ENCODE peak calls at places on chromosomes 5 and 9, in seven cellular contexts. One of them, this sample, is unnamed.

GRCh38 chr5:8363133-8363532 is 494.2 kb downstream of the MTRR start:
- DNase-seq in stimulated activated CD4-positive, alpha-beta T cell treated with anti-CD3 and anti-CD28 coated beads, Interleukin-12 subunit alpha, Interleukin-12 subunit beta, amount 100 ng/mL, for 48 hours: no peak
- DNase-seq in T47D: peak
- DNase-seq in epithelial cell of esophagus: peak
- DNase-seq in astrocyte of the spinal cord: no peak
- DNase-seq in germinal center: no peak
- DNase-seq in T-helper 2 cell: no peak
- DNase-seq in this sample: no peak

GRCh38 chr5:10789021-10789420 is 28.0 kb upstream of the DAP start:
- DNase-seq in astrocyte of the spinal cord: peak
- DNase-seq in T-helper 2 cell: no peak
- DNase-seq in T47D: no peak
- DNase-seq in germinal center: no peak
- DNase-seq in epithelial cell of esophagus: no peak
- DNase-seq in stimulated activated CD4-positive, alpha-beta T cell treated with anti-CD3 and anti-CD28 coated beads, Interleukin-12 subunit alpha, Interleukin-12 subunit beta, amount 100 ng/mL, for 48 hours: no peak
- DNase-seq in this sample: no peak

GRCh38 chr5:7015586-7016256 is 302.5 kb downstream of the TENT4A start:
- DNase-seq in T-helper 2 cell: no peak
- DNase-seq in stimulated activated CD4-positive, alpha-beta T cell treated with anti-CD3 and anti-CD28 coated beads, Interleukin-12 subunit alpha, Interleukin-12 subunit beta, amount 100 ng/mL, for 48 hours: no peak
- DNase-seq in T47D: peak
- DNase-seq in epithelial cell of esophagus: peak
- DNase-seq in astrocyte of the spinal cord: no peak
- DNase-seq in germinal center: no peak
- DNase-seq in this sample: peak

GRCh38 chr5:116650544-116650943 is 75.9 kb upstream of the SEMA6A start:
- DNase-seq in epithelial cell of esophagus: no peak
- DNase-seq in stimulated activated CD4-positive, alpha-beta T cell treated with anti-CD3 and anti-CD28 coated beads, Interleukin-12 subunit alpha, Interleukin-12 subunit beta, amount 100 ng/mL, for 48 hours: no peak
- DNase-seq in T-helper 2 cell: no peak
- DNase-seq in T47D: no peak
- DNase-seq in astrocyte of the spinal cord: no peak
- DNase-seq in germinal center: no peak
- DNase-seq in this sample: no peak

GRCh38 chr5:101995585-101995984 is 300.5 kb downstream of the SLCO4C1 start:
- DNase-seq in stimulated activated CD4-positive, alpha-beta T cell treated with anti-CD3 and anti-CD28 coated beads, Interleukin-12 subunit alpha, Interleukin-12 subunit beta, amount 100 ng/mL, for 48 hours: no peak
- DNase-seq in T47D: peak
- DNase-seq in epithelial cell of esophagus: peak
- DNase-seq in germinal center: no peak
- DNase-seq in astrocyte of the spinal cord: no peak
- DNase-seq in T-helper 2 cell: no peak
- DNase-seq in this sample: no peak

GRCh38 chr9:16867571-16868311 is 2.7 kb downstream of the BNC2 start:
- DNase-seq in germinal center: no peak
- DNase-seq in astrocyte of the spinal cord: peak
- DNase-seq in T47D: no peak
- DNase-seq in T-helper 2 cell: no peak
- DNase-seq in epithelial cell of esophagus: peak
- DNase-seq in stimulated activated CD4-positive, alpha-beta T cell treated with anti-CD3 and anti-CD28 coated beads, Interleukin-12 subunit alpha, Interleukin-12 subunit beta, amount 100 ng/mL, for 48 hours: no peak
- DNase-seq in this sample: no peak

GRCh38 chr9:124298646-124299235 is 41.0 kb downstream of the NEK6 start:
- DNase-seq in germinal center: no peak
- DNase-seq in T-helper 2 cell: no peak
- DNase-seq in T47D: no peak
- DNase-seq in stimulated activated CD4-positive, alpha-beta T cell treated with anti-CD3 and anti-CD28 coated beads, Interleukin-12 subunit alpha, Interleukin-12 subunit beta, amount 100 ng/mL, for 48 hours: no peak
- DNase-seq in epithelial cell of esophagus: no peak
- DNase-seq in astrocyte of the spinal cord: no peak
- DNase-seq in this sample: no peak

GRCh38 chr9:68872026-68872501 is 141.8 kb downstream of the PRKACG start:
- DNase-seq in germinal center: no peak
- DNase-seq in T47D: peak
- DNase-seq in epithelial cell of esophagus: no peak
- DNase-seq in T-helper 2 cell: no peak
- DNase-seq in astrocyte of the spinal cord: no peak
- DNase-seq in stimulated activated CD4-positive, alpha-beta T cell treated with anti-CD3 and anti-CD28 coated beads, Interleukin-12 subunit alpha, Interleukin-12 subunit beta, amount 100 ng/mL, for 48 hours: no peak
- DNase-seq in this sample: no peak

GRCh38 chr9:115764649-115765048 is 388.9 kb upstream of the PAPPA start:
- DNase-seq in germinal center: no peak
- DNase-seq in T-helper 2 cell: no peak
- DNase-seq in astrocyte of the spinal cord: peak
- DNase-seq in epithelial cell of esophagus: no peak
- DNase-seq in stimulated activated CD4-positive, alpha-beta T cell treated with anti-CD3 and anti-CD28 coated beads, Interleukin-12 subunit alpha, Interleukin-12 subunit beta, amount 100 ng/mL, for 48 hours: no peak
- DNase-seq in T47D: no peak
- DNase-seq in this sample: no peak

GRCh38 chr9:71628247-71628646 is 140.1 kb downstream of the CEMIP2 start:
- DNase-seq in astrocyte of the spinal cord: no peak
- DNase-seq in stimulated activated CD4-positive, alpha-beta T cell treated with anti-CD3 and anti-CD28 coated beads, Interleukin-12 subunit alpha, Interleukin-12 subunit beta, amount 100 ng/mL, for 48 hours: no peak
- DNase-seq in epithelial cell of esophagus: no peak
- DNase-seq in T47D: peak
- DNase-seq in germinal center: no peak
- DNase-seq in T-helper 2 cell: no peak
- DNase-seq in this sample: no peak

GRCh38 chr9:89541798-89542197 is 43.9 kb upstream of the SEMA4D start:
- DNase-seq in T47D: no peak
- DNase-seq in epithelial cell of esophagus: no peak
- DNase-seq in stimulated activated CD4-positive, alpha-beta T cell treated with anti-CD3 and anti-CD28 coated beads, Interleukin-12 subunit alpha, Interleukin-12 subunit beta, amount 100 ng/mL, for 48 hours: no peak
- DNase-seq in astrocyte of the spinal cord: no peak
- DNase-seq in germinal center: peak
- DNase-seq in T-helper 2 cell: no peak
- DNase-seq in this sample: no peak

GRCh38 chr5:43019615-43020293 is 20.4 kb downstream of the ANXA2R start:
- DNase-seq in T-helper 2 cell: peak
- DNase-seq in germinal center: peak
- DNase-seq in T47D: no peak
- DNase-seq in stimulated activated CD4-positive, alpha-beta T cell treated with anti-CD3 and anti-CD28 coated beads, Interleukin-12 subunit alpha, Interleukin-12 subunit beta, amount 100 ng/mL, for 48 hours: peak
- DNase-seq in epithelial cell of esophagus: peak
- DNase-seq in astrocyte of the spinal cord: peak
- DNase-seq in this sample: peak

GRCh38 chr5:151108566-151108965 is 27.7 kb upstream of the TNIP1 start:
- DNase-seq in T-helper 2 cell: no peak
- DNase-seq in epithelial cell of esophagus: no peak
- DNase-seq in T47D: no peak
- DNase-seq in germinal center: no peak
- DNase-seq in stimulated activated CD4-positive, alpha-beta T cell treated with anti-CD3 and anti-CD28 coated beads, Interleukin-12 subunit alpha, Interleukin-12 subunit beta, amount 100 ng/mL, for 48 hours: no peak
- DNase-seq in astrocyte of the spinal cord: no peak
- DNase-seq in this sample: no peak

GRCh38 chr9:125732562-125732961 is 14.6 kb upstream of the PBX3 start:
- DNase-seq in astrocyte of the spinal cord: no peak
- DNase-seq in germinal center: no peak
- DNase-seq in epithelial cell of esophagus: peak
- DNase-seq in stimulated activated CD4-positive, alpha-beta T cell treated with anti-CD3 and anti-CD28 coated beads, Interleukin-12 subunit alpha, Interleukin-12 subunit beta, amount 100 ng/mL, for 48 hours: no peak
- DNase-seq in T47D: peak
- DNase-seq in T-helper 2 cell: no peak
- DNase-seq in this sample: peak

GRCh38 chr5:15607076-15607475 is 107.1 kb downstream of the FBXL7 start:
- DNase-seq in stimulated activated CD4-positive, alpha-beta T cell treated with anti-CD3 and anti-CD28 coated beads, Interleukin-12 subunit alpha, Interleukin-12 subunit beta, amount 100 ng/mL, for 48 hours: no peak
- DNase-seq in T47D: no peak
- DNase-seq in astrocyte of the spinal cord: no peak
- DNase-seq in T-helper 2 cell: no peak
- DNase-seq in epithelial cell of esophagus: no peak
- DNase-seq in germinal center: no peak
- DNase-seq in this sample: no peak

GRCh38 chr5:61866930-61867329 is 439.1 kb upstream of the KIF2A start:
- DNase-seq in T47D: no peak
- DNase-seq in astrocyte of the spinal cord: peak
- DNase-seq in epithelial cell of esophagus: peak
- DNase-seq in germinal center: no peak
- DNase-seq in T-helper 2 cell: no peak
- DNase-seq in stimulated activated CD4-positive, alpha-beta T cell treated with anti-CD3 and anti-CD28 coated beads, Interleukin-12 subunit alpha, Interleukin-12 subunit beta, amount 100 ng/mL, for 48 hours: no peak
- DNase-seq in this sample: no peak

GRCh38 chr5:111748304-111748763 is 8.7 kb downstream of the NREP start:
- DNase-seq in T47D: no peak
- DNase-seq in epithelial cell of esophagus: peak
- DNase-seq in T-helper 2 cell: no peak
- DNase-seq in stimulated activated CD4-positive, alpha-beta T cell treated with anti-CD3 and anti-CD28 coated beads, Interleukin-12 subunit alpha, Interleukin-12 subunit beta, amount 100 ng/mL, for 48 hours: no peak
- DNase-seq in astrocyte of the spinal cord: peak
- DNase-seq in germinal center: no peak
- DNase-seq in this sample: no peak

GRCh38 chr9:117411547-117411946 is 3.3 kb downstream of the ASTN2 start:
- DNase-seq in epithelial cell of esophagus: peak
- DNase-seq in stimulated activated CD4-positive, alpha-beta T cell treated with anti-CD3 and anti-CD28 coated beads, Interleukin-12 subunit alpha, Interleukin-12 subunit beta, amount 100 ng/mL, for 48 hours: no peak
- DNase-seq in T47D: peak
- DNase-seq in germinal center: peak
- DNase-seq in astrocyte of the spinal cord: no peak
- DNase-seq in T-helper 2 cell: no peak
- DNase-seq in this sample: peak

GRCh38 chr5:179536676-179537075 is 13.7 kb upstream of the RUFY1 start:
- DNase-seq in epithelial cell of esophagus: no peak
- DNase-seq in T-helper 2 cell: no peak
- DNase-seq in germinal center: no peak
- DNase-seq in T47D: no peak
- DNase-seq in astrocyte of the spinal cord: no peak
- DNase-seq in stimulated activated CD4-positive, alpha-beta T cell treated with anti-CD3 and anti-CD28 coated beads, Interleukin-12 subunit alpha, Interleukin-12 subunit beta, amount 100 ng/mL, for 48 hours: no peak
- DNase-seq in this sample: no peak

GRCh38 chr5:55530669-55531068 is 4.1 kb downstream of the PLPP1 start:
- DNase-seq in T47D: no peak
- DNase-seq in germinal center: no peak
- DNase-seq in astrocyte of the spinal cord: no peak
- DNase-seq in T-helper 2 cell: no peak
- DNase-seq in stimulated activated CD4-positive, alpha-beta T cell treated with anti-CD3 and anti-CD28 coated beads, Interleukin-12 subunit alpha, Interleukin-12 subunit beta, amount 100 ng/mL, for 48 hours: no peak
- DNase-seq in epithelial cell of esophagus: no peak
- DNase-seq in this sample: no peak

GRCh38 chr9:86163503-86163902 is 64.1 kb upstream of the GOLM1 start:
- DNase-seq in germinal center: no peak
- DNase-seq in T-helper 2 cell: no peak
- DNase-seq in T47D: no peak
- DNase-seq in epithelial cell of esophagus: no peak
- DNase-seq in astrocyte of the spinal cord: no peak
- DNase-seq in stimulated activated CD4-positive, alpha-beta T cell treated with anti-CD3 and anti-CD28 coated beads, Interleukin-12 subunit alpha, Interleukin-12 subunit beta, amount 100 ng/mL, for 48 hours: no peak
- DNase-seq in this sample: no peak

GRCh38 chr9:136806067-136806466 is 1.7 kb upstream of the RABL6 start:
- DNase-seq in germinal center: no peak
- DNase-seq in epithelial cell of esophagus: no peak
- DNase-seq in T47D: no peak
- DNase-seq in T-helper 2 cell: no peak
- DNase-seq in stimulated activated CD4-positive, alpha-beta T cell treated with anti-CD3 and anti-CD28 coated beads, Interleukin-12 subunit alpha, Interleukin-12 subunit beta, amount 100 ng/mL, for 48 hours: no peak
- DNase-seq in astrocyte of the spinal cord: no peak
- DNase-seq in this sample: no peak

GRCh38 chr9:123097709-123098459 is 64.4 kb downstream of the GPR21 start:
- DNase-seq in astrocyte of the spinal cord: no peak
- DNase-seq in germinal center: no peak
- DNase-seq in epithelial cell of esophagus: no peak
- DNase-seq in T47D: no peak
- DNase-seq in stimulated activated CD4-positive, alpha-beta T cell treated with anti-CD3 and anti-CD28 coated beads, Interleukin-12 subunit alpha, Interleukin-12 subunit beta, amount 100 ng/mL, for 48 hours: no peak
- DNase-seq in T-helper 2 cell: no peak
- DNase-seq in this sample: no peak

GRCh38 chr5:180117378-180117725 is 45.8 kb upstream of the RNF130 start:
- DNase-seq in T47D: no peak
- DNase-seq in stimulated activated CD4-positive, alpha-beta T cell treated with anti-CD3 and anti-CD28 coated beads, Interleukin-12 subunit alpha, Interleukin-12 subunit beta, amount 100 ng/mL, for 48 hours: no peak
- DNase-seq in germinal center: no peak
- DNase-seq in astrocyte of the spinal cord: no peak
- DNase-seq in epithelial cell of esophagus: no peak
- DNase-seq in T-helper 2 cell: no peak
- DNase-seq in this sample: no peak

GRCh38 chr9:117232266-117232665 is 182.6 kb downstream of the ASTN2 start:
- DNase-seq in germinal center: no peak
- DNase-seq in astrocyte of the spinal cord: no peak
- DNase-seq in T-helper 2 cell: no peak
- DNase-seq in stimulated activated CD4-positive, alpha-beta T cell treated with anti-CD3 and anti-CD28 coated beads, Interleukin-12 subunit alpha, Interleukin-12 subunit beta, amount 100 ng/mL, for 48 hours: no peak
- DNase-seq in epithelial cell of esophagus: no peak
- DNase-seq in T47D: no peak
- DNase-seq in this sample: no peak

GRCh38 chr9:91302831-91303230 is 58.9 kb downstream of the AUH start:
- DNase-seq in stimulated activated CD4-positive, alpha-beta T cell treated with anti-CD3 and anti-CD28 coated beads, Interleukin-12 subunit alpha, Interleukin-12 subunit beta, amount 100 ng/mL, for 48 hours: no peak
- DNase-seq in germinal center: no peak
- DNase-seq in T47D: peak
- DNase-seq in T-helper 2 cell: no peak
- DNase-seq in epithelial cell of esophagus: peak
- DNase-seq in astrocyte of the spinal cord: peak
- DNase-seq in this sample: no peak

GRCh38 chr5:138192826-138193225 is 13.9 kb downstream of the KIF20A start:
- DNase-seq in astrocyte of the spinal cord: no peak
- DNase-seq in stimulated activated CD4-positive, alpha-beta T cell treated with anti-CD3 and anti-CD28 coated beads, Interleukin-12 subunit alpha, Interleukin-12 subunit beta, amount 100 ng/mL, for 48 hours: no peak
- DNase-seq in epithelial cell of esophagus: no peak
- DNase-seq in T47D: no peak
- DNase-seq in germinal center: no peak
- DNase-seq in T-helper 2 cell: no peak
- DNase-seq in this sample: no peak

GRCh38 chr9:35340046-35340445 is 149.9 kb upstream of the RUSC2 start:
- DNase-seq in T47D: peak
- DNase-seq in astrocyte of the spinal cord: peak
- DNase-seq in stimulated activated CD4-positive, alpha-beta T cell treated with anti-CD3 and anti-CD28 coated beads, Interleukin-12 subunit alpha, Interleukin-12 subunit beta, amount 100 ng/mL, for 48 hours: no peak
- DNase-seq in epithelial cell of esophagus: no peak
- DNase-seq in T-helper 2 cell: no peak
- DNase-seq in germinal center: no peak
- DNase-seq in this sample: no peak

GRCh38 chr5:72191404-72191803 is 84.1 kb downstream of the MAP1B start:
- DNase-seq in germinal center: no peak
- DNase-seq in T47D: no peak
- DNase-seq in stimulated activated CD4-positive, alpha-beta T cell treated with anti-CD3 and anti-CD28 coated beads, Interleukin-12 subunit alpha, Interleukin-12 subunit beta, amount 100 ng/mL, for 48 hours: no peak
- DNase-seq in epithelial cell of esophagus: peak
- DNase-seq in astrocyte of the spinal cord: no peak
- DNase-seq in T-helper 2 cell: no peak
- DNase-seq in this sample: no peak

GRCh38 chr5:107594253-107595045 is 76.3 kb downstream of the EFNA5 start:
- DNase-seq in T47D: no peak
- DNase-seq in epithelial cell of esophagus: peak
- DNase-seq in germinal center: no peak
- DNase-seq in T-helper 2 cell: no peak
- DNase-seq in stimulated activated CD4-positive, alpha-beta T cell treated with anti-CD3 and anti-CD28 coated beads, Interleukin-12 subunit alpha, Interleukin-12 subunit beta, amount 100 ng/mL, for 48 hours: no peak
- DNase-seq in astrocyte of the spinal cord: no peak
- DNase-seq in this sample: no peak

This sample was measured in endothelial cell.